ENCODE peak calls at places on chromosome 7, in eight cellular contexts. F, G, E, V, H, Q, I and N are unnamed samples.

GRCh38 chr7:44172803-44173424 is 16.3 kb downstream of the GCK start:
- DNase-seq in F (no peak), G (no peak), E (no peak), V (no peak), H (peak), Q (no peak), I (no peak), N (no peak)

GRCh38 chr7:112182749-112183148 is 23.4 kb downstream of the DOCK4 start:
- DNase-seq in F (no peak), G (no peak), E (no peak), V (no peak), H (no peak), Q (no peak), I (no peak), N (no peak)

GRCh38 chr7:116583653-116584052 is 58.8 kb downstream of the CAV1 start:
- DNase-seq in F (no peak), G (no peak), E (no peak), V (no peak), H (no peak), Q (no peak), I (no peak), N (no peak)

GRCh38 chr7:138569418-138569817 is 109.4 kb downstream of the TRIM24 start:
- DNase-seq in F (no peak), G (no peak), E (no peak), V (no peak), H (no peak), Q (no peak), I (no peak), N (no peak)

GRCh38 chr7:80907141-80907601 is 11.7 kb downstream of the SEMA3C start:
- DNase-seq in F (no peak), G (no peak), E (no peak), V (no peak), H (no peak), Q (no peak), I (no peak), N (no peak)

GRCh38 chr7:156968183-156968582 is 18.7 kb downstream of the NOM1 start:
- DNase-seq in F (no peak), G (no peak), E (no peak), V (no peak), H (no peak), Q (no peak), I (no peak), N (no peak)

GRCh38 chr7:141844256-141844655 is 3.0 kb upstream of the PRSS37 start:
- DNase-seq in F (no peak), G (no peak), E (no peak), V (no peak), H (no peak), Q (no peak), I (no peak), N (no peak)

GRCh38 chr7:12719141-12719919 is 31.9 kb downstream of the ARL4A start:
- DNase-seq in F (no peak), G (no peak), E (peak), V (no peak), H (no peak), Q (no peak), I (peak), N (peak)

GRCh38 chr7:66905243-66905642 is 15.8 kb upstream of the TMEM248 start:
- DNase-seq in F (no peak), G (no peak), E (no peak), V (no peak), H (no peak), Q (no peak), I (no peak), N (no peak)

GRCh38 chr7:14604606-14605005 is 297.9 kb downstream of the DGKB start:
- DNase-seq in F (no peak), G (no peak), E (peak), V (no peak), H (no peak), Q (no peak), I (peak), N (peak)

GRCh38 chr7:51802698-51803097 is 486.1 kb upstream of the COBL start:
- DNase-seq in F (no peak), G (no peak), E (no peak), V (no peak), H (no peak), Q (no peak), I (no peak), N (no peak)

GRCh38 chr7:105775580-105775979 is 100.8 kb downstream of the ATXN7L1 start:
- DNase-seq in F (no peak), G (no peak), E (peak), V (no peak), H (no peak), Q (no peak), I (no peak), N (no peak)

GRCh38 chr7:107318523-107319160 is 149.8 kb downstream of the HBP1 start:
- DNase-seq in F (no peak), G (no peak), E (peak), V (no peak), H (no peak), Q (no peak), I (no peak), N (no peak)

GRCh38 chr7:4226166-4226857 is 455.8 kb upstream of the FOXK1 start:
- DNase-seq in F (no peak), G (no peak), E (no peak), V (no peak), H (no peak), Q (no peak), I (peak), N (no peak)

GRCh38 chr7:2621948-2622640 is 9.7 kb upstream of the TTYH3 start:
- DNase-seq in F (no peak), G (no peak), E (no peak), V (no peak), H (no peak), Q (no peak), I (no peak), N (no peak)

GRCh38 chr7:66732439-66732838 is 8.1 kb upstream of the RABGEF1 start:
- DNase-seq in F (no peak), G (no peak), E (no peak), V (no peak), H (no peak), Q (no peak), I (no peak), N (no peak)

GRCh38 chr7:54932818-54933543 is 85.8 kb upstream of the EGFR start:
- DNase-seq in F (no peak), G (peak), E (peak), V (no peak), H (peak), Q (no peak), I (peak), N (peak)

GRCh38 chr7:51316666-51317581 is at the start of gene COBL:
- DNase-seq in F (no peak), G (no peak), E (no peak), V (no peak), H (peak), Q (no peak), I (peak), N (peak)

GRCh38 chr7:47557317-47557985 is 24.5 kb downstream of the TNS3 start:
- DNase-seq in F (no peak), G (no peak), E (no peak), V (no peak), H (no peak), Q (no peak), I (peak), N (peak)

GRCh38 chr7:27656724-27657123 is 6.0 kb downstream of the HIBADH start:
- DNase-seq in F (no peak), G (no peak), E (no peak), V (no peak), H (no peak), Q (no peak), I (no peak), N (no peak)

GRCh38 chr7:139737221-139738100 is 40.3 kb downstream of the HIPK2 start:
- DNase-seq in F (no peak), G (no peak), E (no peak), V (no peak), H (peak), Q (no peak), I (no peak), N (no peak)

GRCh38 chr7:21542891-21543527 is at the start of gene DNAH11:
- DNase-seq in F (no peak), G (no peak), E (peak), V (no peak), H (peak), Q (peak), I (peak), N (peak)

GRCh38 chr7:37536706-37537105 is 88.0 kb upstream of the ELMO1 start:
- DNase-seq in F (no peak), G (no peak), E (no peak), V (no peak), H (no peak), Q (no peak), I (no peak), N (no peak)

GRCh38 chr7:141231018-141231792 is 157.3 kb downstream of the TMEM178B start:
- DNase-seq in F (no peak), G (peak), E (peak), V (no peak), H (no peak), Q (no peak), I (peak), N (peak)

GRCh38 chr7:42015413-42015698 is 221.7 kb downstream of the GLI3 start:
- DNase-seq in F (no peak), G (no peak), E (no peak), V (no peak), H (no peak), Q (no peak), I (no peak), N (no peak)

GRCh38 chr7:12594122-12594897 is 23.8 kb downstream of the SCIN start:
- DNase-seq in F (no peak), G (no peak), E (no peak), V (no peak), H (no peak), Q (no peak), I (peak), N (no peak)

GRCh38 chr7:95545007-95545615 is 51.2 kb downstream of the PDK4 start:
- DNase-seq in F (no peak), G (peak), E (peak), V (no peak), H (peak), Q (no peak), I (peak), N (peak)

GRCh38 chr7:6242561-6242960 is 29.9 kb downstream of the CYTH3 start:
- DNase-seq in F (no peak), G (no peak), E (no peak), V (no peak), H (no peak), Q (no peak), I (no peak), N (peak)

GRCh38 chr7:24812313-24812945 is 55.2 kb upstream of the GSDME start:
- DNase-seq in F (peak), G (no peak), E (peak), V (peak), H (peak), Q (peak), I (peak), N (peak)

GRCh38 chr7:149669121-149669818 is 104.1 kb downstream of the ZNF467 start:
- DNase-seq in F (no peak), G (no peak), E (peak), V (no peak), H (no peak), Q (no peak), I (peak), N (peak)

GRCh38 chr7:106895246-106895864 is 30.3 kb downstream of the PIK3CG start:
- DNase-seq in F (no peak), G (no peak), E (no peak), V (no peak), H (no peak), Q (no peak), I (no peak), N (no peak)